ENCODE peak calls at places on chromosomes 3 and 15, in ten cellular contexts. One of them, this sample, is unnamed.

GRCh38 chr3:127803619-127804018 is 18.7 kb downstream of the MGLL start:
- DNase-seq in astrocyte of the spinal cord: peak; percentile 90
- DNase-seq in fibroblast of mammary gland: peak; percentile 98
- DNase-seq in NCI-H1417: no peak
- DNase-seq in activated CD8-positive, alpha-beta memory T cell treated with anti-CD3 and anti-CD28 coated beads for 1 hour: no peak
- DNase-seq in A549: peak; percentile 81
- DNase-seq in ovary: no peak
- DNase-seq in GM13976: no peak
- DNase-seq in HFFc6: peak; percentile 91
- DNase-seq in ACHN: peak; percentile 89
- DNase-seq in this sample: no peak

GRCh38 chr15:27214032-27214431 is 243.1 kb downstream of the GABRG3 start:
- DNase-seq in astrocyte of the spinal cord: no peak
- DNase-seq in fibroblast of mammary gland: no peak
- DNase-seq in NCI-H1417: no peak
- DNase-seq in activated CD8-positive, alpha-beta memory T cell treated with anti-CD3 and anti-CD28 coated beads for 1 hour: no peak
- DNase-seq in A549: no peak
- DNase-seq in ovary: no peak
- DNase-seq in GM13976: no peak
- DNase-seq in HFFc6: no peak
- DNase-seq in ACHN: no peak
- DNase-seq in this sample: no peak

GRCh38 chr15:25783134-25783533 is 80.0 kb downstream of the ATP10A start:
- DNase-seq in astrocyte of the spinal cord: no peak
- DNase-seq in fibroblast of mammary gland: no peak
- DNase-seq in NCI-H1417: no peak
- DNase-seq in activated CD8-positive, alpha-beta memory T cell treated with anti-CD3 and anti-CD28 coated beads for 1 hour: no peak
- DNase-seq in A549: no peak
- DNase-seq in ovary: no peak
- DNase-seq in GM13976: no peak
- DNase-seq in HFFc6: no peak
- DNase-seq in ACHN: no peak
- DNase-seq in this sample: no peak

GRCh38 chr3:52721002-52721741 is 15.3 kb downstream of the SPCS1 start:
- DNase-seq in astrocyte of the spinal cord: no peak
- DNase-seq in fibroblast of mammary gland: no peak
- DNase-seq in NCI-H1417: no peak
- DNase-seq in activated CD8-positive, alpha-beta memory T cell treated with anti-CD3 and anti-CD28 coated beads for 1 hour: no peak
- DNase-seq in A549: no peak
- DNase-seq in ovary: no peak
- DNase-seq in GM13976: no peak
- DNase-seq in HFFc6: no peak
- DNase-seq in ACHN: no peak
- DNase-seq in this sample: no peak

GRCh38 chr3:101519685-101520365 is 6.8 kb upstream of the SENP7 start:
- DNase-seq in astrocyte of the spinal cord: no peak
- DNase-seq in fibroblast of mammary gland: no peak
- DNase-seq in NCI-H1417: no peak
- DNase-seq in activated CD8-positive, alpha-beta memory T cell treated with anti-CD3 and anti-CD28 coated beads for 1 hour: no peak
- DNase-seq in A549: peak; percentile 27
- DNase-seq in ovary: no peak
- DNase-seq in GM13976: no peak
- DNase-seq in HFFc6: no peak
- DNase-seq in ACHN: peak; percentile 6
- DNase-seq in this sample: no peak

GRCh38 chr15:78205856-78206255 is 28.5 kb downstream of the ACSBG1 start:
- DNase-seq in astrocyte of the spinal cord: no peak
- DNase-seq in fibroblast of mammary gland: no peak
- DNase-seq in NCI-H1417: no peak
- DNase-seq in activated CD8-positive, alpha-beta memory T cell treated with anti-CD3 and anti-CD28 coated beads for 1 hour: no peak
- DNase-seq in A549: no peak
- DNase-seq in ovary: no peak
- DNase-seq in GM13976: no peak
- DNase-seq in HFFc6: no peak
- DNase-seq in ACHN: no peak
- DNase-seq in this sample: no peak

GRCh38 chr15:23075927-23076326 is 36.6 kb upstream of the TUBGCP5 start:
- DNase-seq in astrocyte of the spinal cord: no peak
- DNase-seq in fibroblast of mammary gland: no peak
- DNase-seq in NCI-H1417: no peak
- DNase-seq in activated CD8-positive, alpha-beta memory T cell treated with anti-CD3 and anti-CD28 coated beads for 1 hour: no peak
- DNase-seq in A549: no peak
- DNase-seq in ovary: no peak
- DNase-seq in GM13976: no peak
- DNase-seq in HFFc6: no peak
- DNase-seq in ACHN: no peak
- DNase-seq in this sample: no peak

GRCh38 chr15:62254137-62254934 is 89.3 kb upstream of the C2CD4B start:
- DNase-seq in astrocyte of the spinal cord: peak; percentile 43
- DNase-seq in fibroblast of mammary gland: peak; percentile 58
- DNase-seq in NCI-H1417: peak; percentile 7
- DNase-seq in activated CD8-positive, alpha-beta memory T cell treated with anti-CD3 and anti-CD28 coated beads for 1 hour: no peak
- DNase-seq in A549: peak; percentile 64
- DNase-seq in ovary: peak; percentile 31
- DNase-seq in GM13976: peak; percentile 55
- DNase-seq in HFFc6: peak; percentile 29
- DNase-seq in ACHN: peak; percentile 53
- DNase-seq in this sample: peak; percentile 77